ENCODE peak calls at places on chromosomes 5 and 9, in nine cellular contexts. H, Z, Y, A, K, W, P, R and I are unnamed samples.

GRCh38 chr5:35990941-35991592 is at the start of gene UGT3A1:
- DNase-seq in R (no peak), A (peak), Y (no peak), P (no peak), Z (no peak), W (no peak), H (no peak), K (no peak), I (peak)

GRCh38 chr5:78961743-78962142 is 23.4 kb downstream of the ARSB start:
- DNase-seq in P (no peak), K (no peak), A (no peak), R (no peak), H (no peak), Z (peak), W (no peak), Y (no peak), I (no peak)

GRCh38 chr9:124574944-124575343 is 67.7 kb upstream of the NR5A1 start:
- DNase-seq in Z (peak), Y (no peak), W (peak), A (no peak), H (peak), K (no peak), R (no peak), P (peak), I (peak)

GRCh38 chr5:16987776-16988175 is 51.7 kb upstream of the MYO10 start:
- DNase-seq in K (no peak), W (no peak), R (no peak), A (no peak), H (no peak), P (no peak), Y (no peak), Z (no peak), I (no peak)

GRCh38 chr5:135706893-135707292 is 127.6 kb upstream of the SLC25A48 start:
- DNase-seq in A (no peak), K (no peak), W (no peak), P (no peak), Z (no peak), R (no peak), Y (no peak), H (no peak), I (no peak)

GRCh38 chr5:71865665-71866320 is 146.7 kb downstream of the CARTPT start:
- DNase-seq in Z (no peak), W (no peak), K (no peak), P (no peak), A (no peak), Y (no peak), R (no peak), H (no peak), I (no peak)

GRCh38 chr5:115801152-115801551 is 15.3 kb downstream of the CDO1 start:
- DNase-seq in P (no peak), Y (no peak), W (no peak), R (no peak), Z (no peak), K (no peak), H (no peak), A (no peak), I (no peak)

GRCh38 chr9:13020141-13020540 is 245.3 kb downstream of the LURAP1L start:
- DNase-seq in Y (no peak), A (no peak), H (no peak), W (peak), R (no peak), P (no peak), Z (peak), K (no peak), I (no peak)

GRCh38 chr9:81082251-81082650 is 607.1 kb downstream of the TLE1 start:
- DNase-seq in P (no peak), W (peak), Z (peak), H (no peak), Y (no peak), A (no peak), K (no peak), R (no peak), I (no peak)

GRCh38 chr5:5331838-5332237 is 90.6 kb upstream of the ICE1 start:
- DNase-seq in K (no peak), Y (no peak), P (no peak), R (peak), W (no peak), Z (no peak), H (no peak), A (no peak), I (no peak)

GRCh38 chr5:77972545-77973252 is 196.6 kb upstream of the TBCA start:
- DNase-seq in P (no peak), W (no peak), Z (no peak), K (peak), Y (no peak), A (no peak), H (no peak), R (no peak), I (peak)

GRCh38 chr5:91282210-91282609 is 100.9 kb downstream of the ARRDC3 start:
- DNase-seq in H (no peak), W (no peak), P (no peak), Z (no peak), Y (no peak), K (no peak), A (no peak), R (no peak), I (no peak)

GRCh38 chr9:136488247-136489214 is 5.7 kb upstream of the SEC16A start:
- DNase-seq in P (no peak), H (peak), W (peak), Z (peak), A (peak), K (peak), Y (peak), R (no peak), I (peak)

GRCh38 chr9:122206118-122207046 is 22.4 kb downstream of the LHX6 start:
- DNase-seq in W (peak), Z (peak), H (peak), Y (no peak), R (peak), A (no peak), P (peak), K (no peak), I (no peak)

GRCh38 chr5:14853685-14854084 is 17.9 kb downstream of the ANKH start:
- DNase-seq in A (no peak), R (no peak), Y (no peak), K (no peak), W (no peak), H (no peak), Z (no peak), P (no peak), I (no peak)

GRCh38 chr9:113309204-113309813 is 6.1 kb upstream of the RNF183 start:
- DNase-seq in R (peak), K (peak), H (peak), P (no peak), Z (peak), W (peak), Y (peak), A (no peak), I (peak)

GRCh38 chr9:28363180-28363579 is 789.9 kb upstream of the C9orf72 start:
- DNase-seq in W (no peak), Y (no peak), P (no peak), R (no peak), H (no peak), A (no peak), Z (no peak), K (no peak), I (no peak)

GRCh38 chr9:3525088-3525835 is 539 bp downstream of the RFX3 start:
- DNase-seq in Z (peak), A (no peak), K (no peak), R (no peak), Y (no peak), W (no peak), P (no peak), H (no peak), I (no peak)

GRCh38 chr9:68704804-68705635 is at the start of gene PIP5K1B:
- DNase-seq in K (peak), W (peak), P (no peak), A (peak), Z (peak), R (no peak), H (peak), Y (peak), I (peak)

GRCh38 chr5:94620257-94620656 is 1.8 kb downstream of the SLF1 start:
- DNase-seq in P (no peak), Z (no peak), W (no peak), K (no peak), A (no peak), H (no peak), R (no peak), Y (no peak), I (no peak)

GRCh38 chr9:35635730-35636129 is 15.0 kb downstream of the SIT1 start:
- DNase-seq in W (no peak), P (no peak), Z (no peak), Y (no peak), K (no peak), A (no peak), R (no peak), H (no peak), I (no peak)

GRCh38 chr5:139708434-139708849 is 60.3 kb downstream of the CXXC5 start:
- DNase-seq in A (no peak), H (no peak), Y (no peak), P (no peak), W (no peak), K (no peak), Z (no peak), R (no peak), I (no peak)

GRCh38 chr5:140388052-140388451 is 13.6 kb upstream of the ANKHD1 start:
- DNase-seq in K (no peak), H (no peak), A (no peak), Z (no peak), Y (no peak), P (no peak), R (no peak), W (no peak), I (no peak)

GRCh38 chr5:124798890-124799289 is 52.5 kb upstream of the ZNF608 start:
- DNase-seq in R (no peak), A (no peak), Y (no peak), P (no peak), W (no peak), K (no peak), Z (no peak), H (no peak), I (no peak)

GRCh38 chr5:128406863-128407262 is 131.2 kb downstream of the FBN2 start:
- DNase-seq in Y (no peak), R (no peak), H (no peak), K (no peak), Z (no peak), A (no peak), W (peak), P (no peak), I (no peak)

GRCh38 chr9:120336021-120336752 is 243.8 kb downstream of the CDK5RAP2 start:
- DNase-seq in A (no peak), K (no peak), P (no peak), R (no peak), Y (no peak), H (no peak), W (peak), Z (peak), I (peak)

GRCh38 chr5:8839361-8840055 is 706.4 kb downstream of the SEMA5A start:
- DNase-seq in P (no peak), A (no peak), Y (no peak), Z (no peak), R (no peak), K (no peak), W (no peak), H (no peak), I (no peak)

GRCh38 chr5:10521466-10522223 is 42.2 kb upstream of the ANKRD33B start:
- DNase-seq in H (no peak), P (no peak), Y (peak), W (no peak), K (no peak), R (no peak), A (no peak), Z (no peak), I (peak)

GRCh38 chr5:173198049-173198448 is 37.0 kb downstream of the NKX2-5 start:
- DNase-seq in Y (no peak), A (no peak), H (no peak), R (no peak), W (no peak), P (no peak), K (no peak), Z (no peak), I (no peak)

GRCh38 chr5:99033014-99033931 is 104.5 kb upstream of the CHD1 start:
- DNase-seq in W (peak), P (no peak), H (no peak), Z (peak), A (no peak), R (no peak), Y (no peak), K (no peak), I (no peak)

GRCh38 chr5:53397845-53398244 is 82.6 kb upstream of the FST start:
- DNase-seq in Z (peak), Y (no peak), A (no peak), H (peak), K (no peak), W (peak), P (peak), R (no peak), I (no peak)

GRCh38 chr5:64794053-64794770 is 25.5 kb downstream of the CWC27 start:
- DNase-seq in R (no peak), A (no peak), W (no peak), Y (no peak), K (no peak), Z (no peak), H (no peak), P (no peak), I (no peak)

GRCh38 chr5:111384220-111384619 is 128.1 kb downstream of the STARD4 start:
- DNase-seq in Y (no peak), A (no peak), K (no peak), H (peak), P (no peak), Z (peak), W (peak), R (no peak), I (no peak)

GRCh38 chr9:131980267-131980916 is 99.3 kb downstream of the MED27 start:
- DNase-seq in Z (no peak), Y (no peak), A (no peak), K (no peak), H (no peak), W (no peak), P (no peak), R (no peak), I (no peak)

GRCh38 chr9:115022760-115023434 is 92.5 kb upstream of the TNFSF8 start:
- DNase-seq in P (no peak), A (no peak), Z (peak), K (no peak), W (peak), H (peak), Y (no peak), R (peak), I (no peak)

GRCh38 chr5:146344155-146345118 is 5.8 kb downstream of the POU4F3 start:
- DNase-seq in Z (no peak), R (no peak), W (no peak), A (peak), K (no peak), Y (no peak), P (no peak), H (no peak), I (no peak)

GRCh38 chr5:35129921-35130485 is 82.3 kb upstream of the AGXT2 start:
- DNase-seq in A (no peak), Z (peak), H (no peak), R (no peak), Y (no peak), W (peak), P (no peak), K (peak), I (no peak)

GRCh38 chr5:180007582-180007981 is 64.0 kb downstream of the RNF130 start:
- DNase-seq in P (no peak), Z (no peak), W (no peak), A (no peak), Y (no peak), R (no peak), K (no peak), H (no peak), I (peak)

GRCh38 chr9:133428579-133429215 is 6.5 kb downstream of the ADAMTS13 start:
- DNase-seq in H (no peak), P (no peak), A (peak), K (peak), R (no peak), W (no peak), Y (peak), Z (no peak), I (peak)
- H3K4me3 ChIP-seq in H (no peak), P (no peak), A (no peak), K (no peak), R (no peak), W (no peak), Y (peak), Z (no peak), I (no peak)

DNA sequence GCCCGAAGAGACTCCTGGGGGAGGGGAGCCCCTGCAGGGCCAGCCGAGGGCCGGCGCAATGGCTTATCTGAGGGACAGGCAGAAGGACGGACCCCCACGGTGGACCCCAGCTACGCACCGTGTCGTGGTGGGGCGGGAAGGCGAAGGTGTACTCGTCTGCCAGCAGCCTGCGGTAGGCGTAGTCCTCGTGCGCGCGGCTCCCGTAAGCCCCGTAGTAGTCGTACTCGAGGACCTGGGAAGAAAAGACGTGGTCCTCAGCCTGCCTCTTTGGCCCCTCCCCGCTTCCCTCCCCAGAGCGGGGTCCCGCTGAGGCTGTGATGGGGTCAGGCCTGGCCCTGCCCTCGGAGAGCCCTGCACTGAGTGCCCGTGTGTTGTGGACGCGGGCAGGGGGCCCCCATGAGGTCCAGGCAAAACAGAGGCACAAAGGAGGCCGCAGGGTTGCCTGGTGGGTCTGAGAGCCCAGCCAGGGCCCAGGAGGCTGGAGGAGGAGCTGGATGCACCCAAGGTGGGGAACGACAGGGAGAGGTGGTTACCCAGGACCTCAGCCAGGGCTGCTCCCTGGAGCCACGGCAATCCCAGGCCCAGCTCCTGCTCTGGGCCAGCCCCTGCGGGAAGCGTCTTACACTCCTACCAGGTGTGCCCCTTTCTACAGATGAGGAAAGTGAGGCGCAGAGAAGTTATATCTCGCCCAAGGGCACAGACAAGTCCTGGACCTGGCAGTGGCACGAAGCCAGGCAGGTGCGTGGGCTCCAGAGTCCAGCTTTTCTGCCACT is 35.2 kb downstream of the SARDH start:
- DNase-seq in K (no peak), R (no peak), H (no peak), Z (no peak), Y (no peak), P (no peak), W (no peak), A (no peak), I (no peak)
- H3K4me3 ChIP-seq in K (no peak), R (peak), H (peak), Z (no peak), Y (no peak), P (no peak), W (peak), A (no peak), I (peak)

GRCh38 chr5:174829511-174829864 is 105.1 kb downstream of the MSX2 start:
- DNase-seq in Y (no peak), Z (no peak), R (no peak), H (no peak), P (no peak), A (no peak), K (no peak), W (no peak), I (no peak)
- H3K4me3 ChIP-seq in Y (no peak), Z (no peak), R (no peak), H (no peak), P (no peak), A (no peak), K (no peak), W (no peak), I (no peak)

GRCh38 chr9:129319938-129320481 is 141.9 kb upstream of the IER5L start:
- DNase-seq in A (no peak), Y (no peak), W (no peak), K (no peak), R (no peak), Z (no peak), P (no peak), H (no peak), I (peak)
- H3K4me3 ChIP-seq in A (no peak), Y (no peak), W (no peak), K (peak), R (no peak), Z (peak), P (peak), H (peak), I (no peak)

GRCh38 chr9:72600671-72601070 is 79.3 kb downstream of the TMC1 start:
- DNase-seq in A (no peak), R (no peak), W (no peak), K (no peak), Y (no peak), Z (peak), P (no peak), H (peak), I (no peak)
- H3K4me3 ChIP-seq in A (no peak), R (no peak), W (no peak), K (no peak), Y (no peak), Z (no peak), P (no peak), H (no peak), I (no peak)

GRCh38 chr5:147455321-147455720 is 54.5 kb downstream of the DPYSL3 start:
- DNase-seq in Y (no peak), A (no peak), W (peak), P (peak), R (no peak), H (no peak), K (peak), Z (peak), I (no peak)

GRCh38 chr5:147450596-147450995 is 59.3 kb downstream of the DPYSL3 start:
- DNase-seq in Y (no peak), H (no peak), A (no peak), K (no peak), R (no peak), Z (no peak), P (no peak), W (no peak), I (no peak)

GRCh38 chr5:147453901-147454814 is 55.7 kb downstream of the DPYSL3 start:
- DNase-seq in H (peak), P (peak), R (no peak), Z (peak), Y (peak), K (peak), A (peak), W (peak), I (peak)

GRCh38 chr5:147451125-147451524 is 58.7 kb downstream of the DPYSL3 start:
- DNase-seq in W (no peak), H (no peak), Z (no peak), Y (no peak), P (no peak), A (no peak), R (no peak), K (no peak), I (no peak)

DNA sequence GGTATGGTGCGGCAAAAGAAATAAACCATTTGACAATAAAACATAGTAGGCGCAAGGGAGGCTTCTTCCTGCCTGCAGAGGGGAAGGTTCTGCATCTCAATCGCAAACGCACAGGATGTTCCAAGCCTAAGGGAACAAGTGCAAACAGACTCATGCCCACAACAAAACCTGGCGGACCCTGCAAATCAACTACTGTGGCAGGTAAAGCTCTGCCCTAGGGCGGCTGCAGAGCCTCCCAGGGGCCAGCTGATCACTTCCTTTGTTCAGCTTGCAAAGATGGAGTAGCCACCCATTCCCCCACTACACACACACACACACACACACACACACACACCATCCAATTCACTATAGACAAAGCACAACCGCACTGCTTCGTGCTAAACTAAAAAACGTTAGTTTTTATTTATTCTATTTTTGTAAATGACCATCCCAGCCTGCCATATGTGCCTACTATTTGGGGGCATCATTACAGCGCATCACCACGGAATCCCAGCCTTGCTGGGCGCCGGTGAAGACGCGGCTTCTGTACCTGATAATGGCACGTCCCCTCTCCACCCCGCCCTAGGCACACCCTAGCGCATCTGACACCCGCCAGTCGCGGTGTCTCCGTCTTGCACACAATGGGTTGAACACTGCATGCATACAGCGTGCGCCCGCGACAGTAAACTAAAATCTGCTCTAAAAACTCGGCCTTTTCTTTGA is 57.6 kb downstream of the DPYSL3 start:
- DNase-seq in Z (no peak), A (no peak), K (no peak), H (no peak), P (no peak), W (no peak), R (no peak), Y (no peak), I (peak)
- H3K4me3 ChIP-seq in Z (peak), A (peak), K (no peak), H (peak), P (peak), W (peak), R (peak), Y (no peak), I (peak)

GRCh38 chr9:126151671-126152050 is 175.0 kb upstream of the MVB12B start:
- DNase-seq in A (no peak), W (no peak), P (no peak), R (no peak), Y (no peak), K (no peak), H (no peak), Z (peak), I (no peak)
- H3K4me3 ChIP-seq in A (no peak), W (no peak), P (no peak), R (no peak), Y (no peak), K (no peak), H (no peak), Z (no peak), I (no peak)